ENCODE peak calls at places on chromosome 2, in eight cellular contexts. M is progenitor cell of endocrine pancreas; I is astrocyte; T is cardiac fibroblast; L is NCI-H1436; F is T-cell; R is ELF-1; S is activated naive CD4-positive, alpha-beta T cell treated with anti-CD3 and anti-CD28 coated beads for 36 hours. B is an unnamed sample.

GRCh38 chr2:20501974-20502373 is 55.1 kb downstream of the RHOB start:
- DNase-seq in M (no peak), R (no peak), S (no peak), L (no peak), T (peak), F (no peak), I (peak), B (peak)

GRCh38 chr2:150916997-150917396 is 344.7 kb downstream of the RBM43 start:
- DNase-seq in R (no peak), S (no peak), M (no peak), L (no peak), F (no peak), T (no peak), I (peak), B (peak)

GRCh38 chr2:10448646-10449480 is 736 bp upstream of the ODC1 start:
- DNase-seq in T (peak), F (peak), M (peak), L (peak), R (peak), S (peak), I (peak), B (peak)

GRCh38 chr2:19801367-19802087 is 100.3 kb downstream of the TTC32 start:
- DNase-seq in S (no peak), M (no peak), L (no peak), T (peak), F (no peak), R (peak), I (peak), B (peak)

GRCh38 chr2:54757496-54757895 is 34.0 kb downstream of the EML6 start:
- DNase-seq in L (no peak), R (peak), T (peak), S (peak), I (peak), M (no peak), F (no peak), B (no peak)

GRCh38 chr2:36993841-36994620 is 27.7 kb upstream of the STRN start:
- DNase-seq in S (no peak), L (no peak), R (no peak), T (peak), M (no peak), I (no peak), F (no peak), B (no peak)

GRCh38 chr2:195709901-195710300 is 52.9 kb downstream of the SLC39A10 start:
- DNase-seq in R (no peak), F (no peak), S (no peak), L (no peak), M (no peak), I (no peak), T (no peak), B (no peak)

GRCh38 chr2:129056309-129056958 is 737.8 kb upstream of the HS6ST1 start:
- DNase-seq in S (no peak), L (no peak), F (no peak), M (no peak), T (no peak), R (peak), I (no peak), B (no peak)

GRCh38 chr2:239563561-239563960 is 162.7 kb upstream of the HDAC4 start:
- DNase-seq in M (no peak), F (no peak), T (no peak), R (no peak), S (no peak), L (no peak), I (no peak), B (no peak)

GRCh38 chr2:159084395-159085370 is 116.2 kb downstream of the TANC1 start:
- DNase-seq in I (peak), F (no peak), S (no peak), R (no peak), M (no peak), T (peak), L (no peak), B (peak)

GRCh38 chr2:287471-287885 is 413 bp downstream of the ALKAL2 start:
- DNase-seq in R (peak), L (no peak), F (no peak), I (peak), T (peak), S (peak), M (peak), B (no peak)

GRCh38 chr2:27954771-27955384 is 64.3 kb downstream of the BABAM2 start:
- DNase-seq in S (peak), L (no peak), T (peak), M (no peak), R (no peak), I (peak), F (no peak), B (peak)

GRCh38 chr2:9315280-9315847 is 108.0 kb downstream of the ITGB1BP1 start:
- DNase-seq in M (no peak), I (no peak), R (peak), S (no peak), F (no peak), T (no peak), L (no peak), B (peak)

GRCh38 chr2:235747868-235748144 is 254.0 kb downstream of the AGAP1 start:
- DNase-seq in R (no peak), M (no peak), T (peak), F (no peak), S (no peak), I (no peak), L (no peak), B (no peak)

GRCh38 chr2:9774266-9774665 is 69.0 kb upstream of the TAF1B start:
- DNase-seq in M (no peak), F (no peak), S (no peak), L (no peak), T (no peak), R (no peak), I (no peak), B (no peak)

GRCh38 chr2:201858781-201859180 is 52.4 kb downstream of the CDK15 start:
- DNase-seq in R (peak), L (peak), I (peak), S (peak), T (peak), M (peak), F (no peak), B (peak)

GRCh38 chr2:225002656-225003045 is 39.6 kb downstream of the DOCK10 start:
- DNase-seq in S (peak), F (no peak), R (no peak), M (no peak), T (no peak), I (no peak), L (no peak), B (peak)

GRCh38 chr2:226747288-226747687 is 52.3 kb downstream of the IRS1 start:
- DNase-seq in I (no peak), F (no peak), T (no peak), S (no peak), L (no peak), M (no peak), R (no peak), B (no peak)

GRCh38 chr2:98846041-98846440 is 90.0 kb downstream of the CRACDL start:
- DNase-seq in F (no peak), T (no peak), I (no peak), M (no peak), R (no peak), L (no peak), S (no peak), B (peak)

GRCh38 chr2:64204006-64204632 is 59.9 kb upstream of the PELI1 start:
- DNase-seq in M (no peak), F (no peak), S (peak), T (peak), R (peak), L (no peak), I (peak), B (peak)

GRCh38 chr2:68536000-68536399 is 68.6 kb downstream of the APLF start:
- DNase-seq in M (no peak), S (no peak), L (no peak), R (no peak), F (no peak), I (no peak), T (no peak), B (no peak)

GRCh38 chr2:219294356-219295351 is 14.5 kb downstream of the PTPRN start:
- DNase-seq in I (peak), M (peak), R (peak), S (peak), F (peak), L (no peak), T (peak), B (peak)

GRCh38 chr2:143230506-143231256 is 101.5 kb downstream of the ARHGAP15 start:
- DNase-seq in S (no peak), I (peak), R (no peak), T (no peak), L (no peak), F (no peak), M (no peak), B (peak)

GRCh38 chr2:57962861-57963260 is 83.7 kb upstream of the VRK2 start:
- DNase-seq in R (no peak), I (no peak), L (no peak), S (no peak), F (no peak), T (no peak), M (no peak), B (no peak)

GRCh38 chr2:56671973-56672569 is 488.3 kb downstream of the CCDC85A start:
- DNase-seq in T (peak), M (no peak), I (no peak), R (no peak), L (no peak), S (no peak), F (no peak), B (no peak)

GRCh38 chr2:218008060-218009040 is 5.6 kb upstream of the TNS1 start:
- DNase-seq in R (peak), L (no peak), F (no peak), T (peak), S (no peak), I (peak), M (no peak), B (no peak)

GRCh38 chr2:25677877-25678276 is 4.5 kb upstream of the DTNB start:
- DNase-seq in I (no peak), R (no peak), L (no peak), M (no peak), T (no peak), S (no peak), F (no peak), B (no peak)

GRCh38 chr2:149387411-149387810 is 57.0 kb downstream of the LYPD6 start:
- DNase-seq in R (no peak), S (no peak), T (no peak), L (no peak), F (no peak), I (no peak), M (no peak), B (no peak)

GRCh38 chr2:27303093-27304025 is 4.9 kb downstream of the UCN start:
- DNase-seq in R (peak), L (peak), T (peak), M (no peak), F (no peak), I (peak), S (peak), B (peak)

GRCh38 chr2:207394812-207395534 is 134.8 kb upstream of the CREB1 start:
- DNase-seq in R (no peak), M (no peak), T (peak), F (no peak), L (no peak), S (peak), I (peak), B (peak)

GRCh38 chr2:211957799-211958198 is 580.8 kb downstream of the ERBB4 start:
- DNase-seq in I (no peak), S (no peak), L (no peak), T (no peak), R (no peak), F (no peak), M (no peak), B (no peak)

GRCh38 chr2:172340394-172340793 is 87.0 kb upstream of the ITGA6 start:
- DNase-seq in I (no peak), L (no peak), R (no peak), F (no peak), T (no peak), S (no peak), M (no peak), B (no peak)